ENCODE peak calls at places on chromosomes 7 and 10, in nine cellular contexts. R is right lobe of liver, H is gastrocnemius medialis, G is heart left ventricle, U is body of pancreas, D is spleen, J is sigmoid colon, B is ovary, T is esophagus muscularis mucosa. K is an unnamed sample.

GRCh38 chr7:109044691-109045090 is 475.0 kb downstream of the DNAJB9 start:
- DNase-seq in R (no peak), H (no peak), G (no peak), U (no peak), D (no peak), J (no peak), B (no peak), T (no peak), K (no peak)

GRCh38 chr7:44959433-44959951 is 19.3 kb downstream of the MYO1G start:
- DNase-seq in R (no peak), H (no peak), G (no peak), U (no peak), D (no peak), J (no peak), B (no peak), T (no peak), K (no peak)

GRCh38 chr10:31142026-31142425 is 110.4 kb upstream of the ZNF438 start:
- DNase-seq in R (no peak), H (no peak), G (no peak), U (no peak), D (no peak), J (no peak), B (no peak), T (no peak), K (no peak)

GRCh38 chr10:71888623-71889387 is 37.8 kb upstream of the PSAP start:
- DNase-seq in R (peak), H (peak), G (peak), U (peak), D (peak), J (peak), B (peak), T (peak), K (peak)

GRCh38 chr7:15558747-15559146 is 3.1 kb downstream of the AGMO start:
- DNase-seq in R (no peak), H (no peak), G (no peak), U (no peak), D (no peak), J (no peak), B (no peak), T (no peak), K (no peak)

GRCh38 chr7:123961731-123962130 is 36.7 kb downstream of the SPAM1 start:
- DNase-seq in R (no peak), H (no peak), G (no peak), U (no peak), D (no peak), J (no peak), B (no peak), T (no peak), K (no peak)

GRCh38 chr7:93178213-93178612 is 30.0 kb upstream of the SAMD9L start:
- DNase-seq in R (no peak), H (no peak), G (no peak), U (no peak), D (no peak), J (no peak), B (no peak), T (no peak), K (no peak)

GRCh38 chr7:142359694-142360279 is 101.9 kb upstream of the PRSS58 start:
- DNase-seq in R (no peak), H (no peak), G (no peak), U (no peak), D (no peak), J (no peak), B (no peak), T (no peak), K (no peak)

GRCh38 chr10:132881186-132881920 is 61.0 kb downstream of the CFAP46 start:
- DNase-seq in R (peak), H (no peak), G (peak), U (no peak), D (peak), J (peak), B (no peak), T (no peak), K (no peak)

GRCh38 chr10:63707254-63707910 is 186.2 kb downstream of the REEP3 start:
- DNase-seq in R (no peak), H (no peak), G (no peak), U (peak), D (no peak), J (no peak), B (no peak), T (no peak), K (no peak)

GRCh38 chr7:136002802-136003201 is 25.6 kb upstream of the MTPN start:
- DNase-seq in R (no peak), H (no peak), G (no peak), U (no peak), D (no peak), J (no peak), B (no peak), T (no peak), K (no peak)

GRCh38 chr7:135995751-135996150 is 18.6 kb upstream of the MTPN start:
- DNase-seq in R (no peak), H (no peak), G (no peak), U (no peak), D (no peak), J (no peak), B (no peak), T (no peak), K (no peak)

GRCh38 chr7:136004083-136004482 is 26.9 kb upstream of the MTPN start:
- DNase-seq in R (no peak), H (no peak), G (no peak), U (no peak), D (no peak), J (no peak), B (no peak), T (no peak), K (no peak)

GRCh38 chr7:135998081-135998480 is 20.9 kb upstream of the MTPN start:
- DNase-seq in R (no peak), H (no peak), G (no peak), U (no peak), D (no peak), J (no peak), B (no peak), T (no peak), K (no peak)

DNA sequence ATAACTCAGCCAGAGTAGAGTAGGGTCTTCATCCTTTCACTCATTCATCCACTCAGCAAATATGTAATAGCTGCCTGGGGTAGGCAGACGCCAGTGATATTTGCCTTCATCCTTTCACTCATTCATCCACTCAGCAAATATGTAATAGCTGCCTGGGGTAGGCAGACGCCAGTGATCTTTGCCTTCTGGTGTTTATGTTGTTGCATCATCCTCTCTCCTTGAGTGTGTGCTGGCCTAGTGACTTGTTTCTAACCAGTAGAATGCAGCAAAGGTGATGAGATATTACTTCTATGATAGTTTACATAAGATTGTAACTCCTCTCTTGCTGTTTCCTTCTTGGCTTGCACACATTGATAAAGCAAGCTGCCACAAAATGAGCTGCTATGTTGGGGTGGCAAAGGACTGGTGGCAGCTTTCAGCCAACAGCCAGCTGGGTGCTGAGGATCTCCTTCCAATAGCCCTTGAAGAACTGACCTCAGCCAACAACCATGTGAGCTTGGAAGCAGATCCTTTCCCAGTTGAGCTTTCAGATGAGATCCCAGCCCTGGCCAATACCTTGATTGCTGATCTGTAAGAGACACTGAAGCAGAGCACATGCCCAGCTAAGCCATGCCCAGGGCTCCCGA is 23.2 kb upstream of the MTPN start:
- DNase-seq in R (no peak), H (no peak), G (no peak), U (no peak), D (no peak), J (no peak), B (no peak), T (no peak), K (no peak)
- H3K27ac ChIP-seq in R (no peak), H (no peak), G (no peak), U (no peak), D (no peak), J (no peak), B (no peak), T (no peak), K (no peak)

GRCh38 chr10:58775960-58776574 is 263.4 kb downstream of the BICC1 start:
- DNase-seq in R (no peak), H (peak), G (no peak), U (no peak), D (no peak), J (no peak), B (no peak), T (no peak), K (no peak)
- TF ChIP-seq POLR2A in R (no peak), H (no peak), G (no peak), U (no peak), D (no peak), J (no peak), B (no peak), T (no peak), K (no peak)

DNA sequence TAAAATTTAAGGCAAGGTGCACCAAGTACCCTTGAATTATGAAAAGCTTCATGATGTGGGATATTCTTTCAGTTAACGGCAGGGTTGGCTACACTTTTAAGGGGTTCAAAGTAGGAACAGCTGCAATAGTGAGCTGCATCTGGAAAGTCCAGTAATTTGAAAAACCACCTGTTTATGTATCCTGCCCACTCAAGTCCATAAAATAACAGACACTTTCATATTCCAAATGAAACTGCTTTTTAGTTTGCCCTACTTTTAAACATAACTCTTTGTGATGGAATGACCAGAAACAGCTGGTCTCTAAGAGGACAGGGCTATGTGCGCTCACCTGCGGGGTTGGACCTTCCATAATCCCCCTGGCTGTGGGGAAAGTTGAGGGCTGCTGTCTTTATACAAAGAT is 7.3 kb downstream of the CAV1 start:
- DNase-seq in R (no peak), H (no peak), G (no peak), U (no peak), D (no peak), J (no peak), B (no peak), T (no peak), K (no peak)
- H3K4me3 ChIP-seq in R (no peak), H (no peak), G (peak), U (no peak), D (peak), J (peak), B (no peak), T (peak), K (no peak)

GRCh38 chr10:117174439-117175214 is 22.7 kb upstream of the KCNK18 start:
- DNase-seq in R (peak), H (peak), G (peak), U (peak), D (peak), J (peak), B (peak), T (peak), K (no peak)
- H3K27ac ChIP-seq in R (no peak), H (no peak), G (no peak), U (no peak), D (no peak), J (no peak), B (no peak), T (no peak), K (no peak)

GRCh38 chr7:100478966-100479660 is at the start of gene TSC22D4:
- DNase-seq in R (peak), H (peak), G (peak), U (peak), D (peak), J (peak), B (peak), T (peak), K (peak)
- TF ChIP-seq POLR2A in R (peak), H (peak), G (peak), U (peak), D (peak), J (peak), B (peak), T (peak), K (peak)

DNA sequence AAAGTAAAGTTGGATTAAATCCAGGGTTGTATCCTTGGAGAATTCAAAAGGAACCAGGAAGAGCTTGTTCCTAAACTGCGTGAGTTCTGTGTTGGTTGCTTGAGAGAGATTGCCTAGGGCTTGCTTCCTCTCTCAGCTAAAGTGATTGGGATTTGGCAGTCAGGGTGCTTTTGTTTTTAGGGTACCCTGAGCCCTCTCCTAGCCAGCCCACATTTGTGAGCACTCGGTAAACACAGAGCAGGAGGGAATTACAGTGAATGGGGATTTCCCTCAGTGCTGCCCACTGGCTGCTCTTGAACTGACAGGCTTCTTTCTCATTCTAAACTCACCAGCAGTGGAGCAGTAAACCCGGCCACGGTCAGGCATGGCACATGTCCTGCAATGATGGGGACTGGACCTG is 146.9 kb downstream of the TPST1 start:
- DNase-seq in R (no peak), H (no peak), G (no peak), U (no peak), D (no peak), J (no peak), B (no peak), T (no peak), K (no peak)
- H3K4me3 ChIP-seq in R (no peak), H (no peak), G (no peak), U (no peak), D (no peak), J (no peak), B (no peak), T (no peak), K (no peak)